ENCODE peak calls at places on chromosomes 13 and 19, in seven cellular contexts. U is T-helper 9 cell; G is EL; W is coronary artery; L is HEK293T; O is upper lobe of left lung; F is activated T-cell treated with anti-CD3 and anti-CD28 coated beads, Interleukin-2, amount 50 U/mL, for 1 hour. N is an unnamed sample.

GRCh38 chr13:111372651-111373425 is 52.4 kb downstream of the TEX29 start:
- DNase-seq in U (no peak), G (no peak), W (no peak), L (no peak), O (no peak), F (no peak), N (no peak)

GRCh38 chr13:39554371-39554770 is 48.6 kb downstream of the LHFPL6 start:
- DNase-seq in U (no peak), G (no peak), W (no peak), L (no peak), O (no peak), F (no peak), N (no peak)

GRCh38 chr13:43057653-43058317 is 34.4 kb downstream of the DNAJC15 start:
- DNase-seq in U (peak), G (peak), W (no peak), L (no peak), O (no peak), F (peak), N (no peak)

GRCh38 chr19:41691268-41691970 is 3.3 kb upstream of the CEACAM7 start:
- DNase-seq in U (peak), G (peak), W (no peak), L (peak), O (peak), F (no peak), N (peak)

GRCh38 chr19:4057913-4058695 is 8.6 kb downstream of the ZBTB7A start:
- DNase-seq in U (no peak), G (peak), W (peak), L (no peak), O (peak), F (peak), N (peak)

GRCh38 chr13:36030670-36031331 is 100.4 kb downstream of the DCLK1 start:
- DNase-seq in U (no peak), G (no peak), W (no peak), L (no peak), O (no peak), F (no peak), N (no peak)

GRCh38 chr19:42114412-42114811 is 17.8 kb downstream of the POU2F2 start:
- DNase-seq in U (no peak), G (peak), W (no peak), L (no peak), O (no peak), F (no peak), N (no peak)

GRCh38 chr13:90447735-90448103 is 899.8 kb upstream of the MIR17HG start:
- DNase-seq in U (no peak), G (peak), W (no peak), L (no peak), O (no peak), F (no peak), N (no peak)

GRCh38 chr13:88436974-88437373 is 765.8 kb downstream of the SLITRK5 start:
- DNase-seq in U (no peak), G (no peak), W (no peak), L (no peak), O (no peak), F (no peak), N (no peak)

GRCh38 chr19:48842744-48843162 is 6.5 kb upstream of the HSD17B14 start:
- DNase-seq in U (peak), G (peak), W (no peak), L (peak), O (no peak), F (peak), N (no peak)

GRCh38 chr13:112664501-112665203 is 25.2 kb upstream of the ATP11A start:
- DNase-seq in U (no peak), G (peak), W (no peak), L (no peak), O (no peak), F (no peak), N (peak)

GRCh38 chr13:37277435-37278144 is 172.1 kb upstream of the CSNK1A1L start:
- DNase-seq in U (no peak), G (peak), W (no peak), L (no peak), O (no peak), F (no peak), N (no peak)

GRCh38 chr13:105920375-105920774 is 615.1 kb downstream of the EFNB2 start:
- DNase-seq in U (no peak), G (peak), W (no peak), L (no peak), O (no peak), F (no peak), N (no peak)

GRCh38 chr13:32316030-32316344 is 679 bp downstream of the BRCA2 start:
- DNase-seq in U (no peak), G (no peak), W (no peak), L (no peak), O (no peak), F (no peak), N (no peak)